ENCODE peak calls at places on chromosomes 1 and 21, in four cellular contexts. One of them, this sample, is unnamed. For H3K4me1, the result is how much of the 10 kb centered on the place peaks cover.

GRCh38 chr1:11307837-11308236 is 34.8 kb downstream of the UBIAD1 start:
- DNase-seq in thoracic aorta: no peak
- DNase-seq in CD4-positive, alpha-beta memory T cell: no peak
- DNase-seq in neural progenitor cell: no peak
- DNase-seq in this sample: no peak

GRCh38 chr1:59271861-59272260 is 25.0 kb upstream of the FGGY start:
- DNase-seq in thoracic aorta: no peak
- DNase-seq in CD4-positive, alpha-beta memory T cell: no peak
- DNase-seq in neural progenitor cell: no peak
- DNase-seq in this sample: no peak

GRCh38 chr1:225933072-225933471 is 7.9 kb downstream of the LEFTY2 start:
- DNase-seq in thoracic aorta: no peak
- DNase-seq in CD4-positive, alpha-beta memory T cell: no peak
- DNase-seq in neural progenitor cell: no peak
- DNase-seq in this sample: no peak

GRCh38 chr1:248805905-248806304 is 19.8 kb downstream of the SH3BP5L start:
- DNase-seq in thoracic aorta: no peak
- DNase-seq in CD4-positive, alpha-beta memory T cell: no peak
- DNase-seq in neural progenitor cell: no peak
- DNase-seq in this sample: no peak

GRCh38 chr1:47023268-47024137 is at the start of gene CYP4X1:
- DNase-seq in thoracic aorta: no peak
- DNase-seq in CD4-positive, alpha-beta memory T cell: no peak
- DNase-seq in neural progenitor cell: peak
- DNase-seq in this sample: no peak

GRCh38 chr1:2180297-2181245 is 14.0 kb downstream of the FAAP20 start:
- DNase-seq in thoracic aorta: no peak
- DNase-seq in CD4-positive, alpha-beta memory T cell: no peak
- DNase-seq in neural progenitor cell: no peak
- DNase-seq in this sample: no peak

GRCh38 chr1:60126733-60127132 is 53.2 kb upstream of the C1orf87 start:
- DNase-seq in thoracic aorta: no peak
- DNase-seq in CD4-positive, alpha-beta memory T cell: no peak
- DNase-seq in neural progenitor cell: peak
- DNase-seq in this sample: no peak

GRCh38 chr1:207316622-207317510 is 4.6 kb upstream of the CD55 start:
- DNase-seq in thoracic aorta: no peak
- DNase-seq in CD4-positive, alpha-beta memory T cell: no peak
- DNase-seq in neural progenitor cell: no peak
- DNase-seq in this sample: no peak

GRCh38 chr1:46812065-46812750 is 13.4 kb downstream of the CYP4B1 start:
- DNase-seq in thoracic aorta: no peak
- DNase-seq in CD4-positive, alpha-beta memory T cell: no peak
- DNase-seq in neural progenitor cell: no peak
- DNase-seq in this sample: no peak

GRCh38 chr1:213250041-213250440 is 199.0 kb downstream of the RPS6KC1 start:
- DNase-seq in thoracic aorta: no peak
- DNase-seq in CD4-positive, alpha-beta memory T cell: no peak
- DNase-seq in neural progenitor cell: no peak
- DNase-seq in this sample: no peak

GRCh38 chr21:32256873-32257620 is 21.8 kb downstream of the MIS18A start:
- DNase-seq in thoracic aorta: peak
- DNase-seq in CD4-positive, alpha-beta memory T cell: no peak
- DNase-seq in neural progenitor cell: no peak
- DNase-seq in this sample: no peak

GRCh38 chr1:23149110-23149509 is 19.5 kb downstream of the LUZP1 start:
- DNase-seq in thoracic aorta: no peak
- DNase-seq in CD4-positive, alpha-beta memory T cell: no peak
- DNase-seq in neural progenitor cell: no peak
- DNase-seq in this sample: no peak

GRCh38 chr1:155125511-155125945 is 2.1 kb upstream of the EFNA1 start:
- DNase-seq in thoracic aorta: no peak
- DNase-seq in CD4-positive, alpha-beta memory T cell: no peak
- DNase-seq in neural progenitor cell: peak
- DNase-seq in this sample: no peak

GRCh38 chr1:24954631-24955030 is 24.6 kb upstream of the RUNX3 start:
- DNase-seq in thoracic aorta: no peak
- DNase-seq in CD4-positive, alpha-beta memory T cell: no peak
- DNase-seq in neural progenitor cell: no peak
- DNase-seq in this sample: peak

GRCh38 chr21:30482130-30482529 is 2.0 kb upstream of the KRTAP19-1 start:
- DNase-seq in thoracic aorta: no peak
- DNase-seq in CD4-positive, alpha-beta memory T cell: no peak
- DNase-seq in neural progenitor cell: no peak
- DNase-seq in this sample: no peak

GRCh38 chr1:7929637-7930036 is 11.0 kb downstream of the TNFRSF9 start:
- DNase-seq in thoracic aorta: no peak
- DNase-seq in CD4-positive, alpha-beta memory T cell: peak
- DNase-seq in neural progenitor cell: no peak
- DNase-seq in this sample: no peak

GRCh38 chr1:163777205-163777604 is 455.5 kb downstream of the NUF2 start:
- DNase-seq in thoracic aorta: no peak
- DNase-seq in CD4-positive, alpha-beta memory T cell: no peak
- DNase-seq in neural progenitor cell: no peak
- DNase-seq in this sample: no peak

GRCh38 chr21:36385909-36386642 is 884 bp downstream of the CHAF1B start:
- DNase-seq in thoracic aorta: no peak
- DNase-seq in CD4-positive, alpha-beta memory T cell: no peak
- DNase-seq in neural progenitor cell: peak
- DNase-seq in this sample: no peak

GRCh38 chr1:156488566-156489165 is 11.9 kb downstream of the MEF2D start:
- DNase-seq in thoracic aorta: no peak
- DNase-seq in CD4-positive, alpha-beta memory T cell: no peak
- DNase-seq in neural progenitor cell: no peak
- DNase-seq in this sample: peak

GRCh38 chr1:74053407-74053806 is 144.6 kb downstream of the LRRIQ3 start:
- DNase-seq in thoracic aorta: no peak
- DNase-seq in CD4-positive, alpha-beta memory T cell: no peak
- DNase-seq in neural progenitor cell: no peak
- DNase-seq in this sample: no peak

GRCh38 chr1:150574260-150575071 is 4.9 kb downstream of the MCL1 start:
- DNase-seq in thoracic aorta: no peak
- DNase-seq in CD4-positive, alpha-beta memory T cell: peak
- DNase-seq in neural progenitor cell: no peak
- DNase-seq in this sample: no peak

GRCh38 chr1:109466440-109467300 is at the start of gene SYPL2:
- DNase-seq in thoracic aorta: no peak
- DNase-seq in CD4-positive, alpha-beta memory T cell: no peak
- DNase-seq in neural progenitor cell: peak
- DNase-seq in this sample: no peak

GRCh38 chr1:96562094-96562493 is 159.5 kb upstream of the PTBP2 start:
- DNase-seq in thoracic aorta: no peak
- DNase-seq in CD4-positive, alpha-beta memory T cell: no peak
- DNase-seq in neural progenitor cell: no peak
- DNase-seq in this sample: no peak

GRCh38 chr1:60034999-60035398 is 38.6 kb downstream of the C1orf87 start:
- DNase-seq in thoracic aorta: no peak
- DNase-seq in CD4-positive, alpha-beta memory T cell: no peak
- DNase-seq in neural progenitor cell: no peak
- DNase-seq in this sample: no peak

GRCh38 chr1:59738152-59738551 is 76.6 kb upstream of the HOOK1 start:
- DNase-seq in thoracic aorta: no peak
- DNase-seq in CD4-positive, alpha-beta memory T cell: no peak
- DNase-seq in neural progenitor cell: no peak
- DNase-seq in this sample: no peak

GRCh38 chr1:157162345-157162744 is 24.1 kb upstream of the ETV3 start:
- DNase-seq in thoracic aorta: no peak
- DNase-seq in CD4-positive, alpha-beta memory T cell: no peak
- DNase-seq in neural progenitor cell: no peak
- DNase-seq in this sample: no peak

GRCh38 chr21:45184869-45185268 is 102.8 kb downstream of the POFUT2 start:
- DNase-seq in thoracic aorta: no peak
- DNase-seq in CD4-positive, alpha-beta memory T cell: no peak
- DNase-seq in neural progenitor cell: no peak
- DNase-seq in this sample: no peak

GRCh38 chr1:234906654-234907053 is 222.0 kb downstream of the TOMM20 start:
- DNase-seq in thoracic aorta: no peak
- DNase-seq in CD4-positive, alpha-beta memory T cell: no peak
- DNase-seq in neural progenitor cell: no peak
- DNase-seq in this sample: no peak

GRCh38 chr1:220060876-220061275 is 14.6 kb upstream of the EPRS1 start:
- DNase-seq in thoracic aorta: no peak
- DNase-seq in CD4-positive, alpha-beta memory T cell: no peak
- DNase-seq in neural progenitor cell: no peak
- DNase-seq in this sample: no peak

GRCh38 chr1:230867119-230867902 is 1.0 kb downstream of the C1orf198 start:
- DNase-seq in thoracic aorta: no peak
- DNase-seq in CD4-positive, alpha-beta memory T cell: peak
- DNase-seq in neural progenitor cell: no peak
- DNase-seq in this sample: no peak

GRCh38 chr1:35029756-35030155 is 2.0 kb downstream of the ZMYM6 start:
- DNase-seq in thoracic aorta: no peak
- DNase-seq in CD4-positive, alpha-beta memory T cell: no peak
- DNase-seq in neural progenitor cell: no peak
- DNase-seq in this sample: no peak

GRCh38 chr21:42424848-42425602 is 21.3 kb downstream of the UBASH3A start:
- DNase-seq in thoracic aorta: no peak
- DNase-seq in CD4-positive, alpha-beta memory T cell: peak
- DNase-seq in neural progenitor cell: no peak
- DNase-seq in this sample: peak

GRCh38 chr1:201649776-201650607 is 111.1 kb downstream of the NAV1 start:
- DNase-seq in thoracic aorta: peak
- DNase-seq in CD4-positive, alpha-beta memory T cell: no peak
- DNase-seq in neural progenitor cell: peak
- DNase-seq in this sample: no peak

GRCh38 chr1:171995573-171995972 is 154.3 kb downstream of the DNM3 start:
- DNase-seq in thoracic aorta: no peak
- DNase-seq in CD4-positive, alpha-beta memory T cell: no peak
- DNase-seq in neural progenitor cell: no peak
- DNase-seq in this sample: no peak

GRCh38 chr1:8705104-8705503 is 112.3 kb downstream of the RERE start:
- DNase-seq in thoracic aorta: no peak
- DNase-seq in CD4-positive, alpha-beta memory T cell: no peak
- DNase-seq in neural progenitor cell: no peak
- DNase-seq in this sample: no peak

GRCh38 chr1:227949954-227950734 is 2.4 kb upstream of the WNT9A start:
- DNase-seq in thoracic aorta: no peak
- DNase-seq in CD4-positive, alpha-beta memory T cell: no peak
- DNase-seq in neural progenitor cell: no peak
- DNase-seq in this sample: no peak

GRCh38 chr1:52825868-52826267 is 16.7 kb upstream of the ZYG11A start:
- DNase-seq in thoracic aorta: no peak
- DNase-seq in CD4-positive, alpha-beta memory T cell: no peak
- DNase-seq in neural progenitor cell: no peak
- DNase-seq in this sample: no peak

GRCh38 chr21:33640697-33641338 is 723 bp downstream of the CRYZL1 start:
- DNase-seq in thoracic aorta: no peak
- DNase-seq in CD4-positive, alpha-beta memory T cell: no peak
- DNase-seq in neural progenitor cell: peak
- DNase-seq in this sample: no peak

GRCh38 chr1:119742193-119742592 is 26.5 kb downstream of the HMGCS2 start:
- DNase-seq in thoracic aorta: no peak
- DNase-seq in CD4-positive, alpha-beta memory T cell: no peak
- DNase-seq in neural progenitor cell: no peak
- DNase-seq in this sample: no peak

GRCh38 chr1:194114288-194114687 is 927.9 kb upstream of the B3GALT2 start:
- DNase-seq in thoracic aorta: no peak
- DNase-seq in CD4-positive, alpha-beta memory T cell: no peak
- DNase-seq in neural progenitor cell: no peak
- DNase-seq in this sample: no peak
- H3K27ac ChIP-seq in thoracic aorta: no peak
- H3K27ac ChIP-seq in CD4-positive, alpha-beta memory T cell: no peak
- H3K27ac ChIP-seq in neural progenitor cell: no peak
- H3K27ac ChIP-seq in this sample: no peak

GRCh38 chr1:28755701-28756100 is 19.0 kb downstream of the YTHDF2 start:
- DNase-seq in thoracic aorta: no peak
- DNase-seq in CD4-positive, alpha-beta memory T cell: no peak
- DNase-seq in neural progenitor cell: no peak
- DNase-seq in this sample: no peak
- H3K4me1 ChIP-seq in thoracic aorta: half or more
- H3K4me1 ChIP-seq in CD4-positive, alpha-beta memory T cell: half or more
- H3K4me1 ChIP-seq in neural progenitor cell: under half
- H3K4me1 ChIP-seq in this sample: half or more

DNA sequence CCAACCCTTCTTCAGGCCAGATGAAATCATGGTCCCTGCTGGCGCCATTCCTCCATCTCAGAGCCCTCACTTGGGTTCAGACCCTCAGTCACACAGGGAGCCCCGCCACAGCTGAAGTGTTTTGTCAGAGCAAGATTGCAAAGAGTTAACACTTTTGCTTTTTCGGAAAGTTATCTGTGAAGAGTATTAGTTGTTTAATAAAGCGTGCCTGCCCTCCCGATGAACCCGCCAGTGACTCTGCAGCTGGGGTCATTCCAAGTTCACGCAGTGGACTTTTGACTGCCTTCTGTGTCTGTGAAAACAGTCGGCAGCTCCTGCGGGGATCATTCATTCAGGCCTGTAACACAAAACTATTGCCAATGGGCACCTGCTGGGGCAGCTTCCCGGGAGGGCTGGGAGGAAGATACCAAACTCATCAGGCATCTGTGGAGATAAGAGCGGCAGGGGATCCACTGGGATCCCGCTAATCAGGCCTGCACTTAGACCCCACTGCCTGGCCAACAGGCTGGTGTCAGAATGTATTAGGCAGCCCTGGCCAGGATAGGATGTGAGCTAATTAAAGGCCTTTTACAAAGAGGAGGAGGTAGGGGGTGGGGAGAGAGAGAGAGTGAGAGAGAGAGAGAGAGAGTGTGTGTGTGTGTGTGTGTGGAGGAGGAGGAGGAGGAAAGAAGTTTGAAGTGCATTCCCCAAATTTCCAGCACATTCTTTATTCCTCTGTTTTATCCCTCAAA is 184.5 kb downstream of the DHRS3 start:
- DNase-seq in thoracic aorta: no peak
- DNase-seq in CD4-positive, alpha-beta memory T cell: peak
- DNase-seq in neural progenitor cell: peak
- DNase-seq in this sample: no peak
- H3K27ac ChIP-seq in thoracic aorta: peak
- H3K27ac ChIP-seq in CD4-positive, alpha-beta memory T cell: no peak
- H3K27ac ChIP-seq in neural progenitor cell: no peak
- H3K27ac ChIP-seq in this sample: peak

GRCh38 chr1:16241116-16241763 is 4.3 kb upstream of the CPLANE2 start:
- DNase-seq in thoracic aorta: no peak
- DNase-seq in CD4-positive, alpha-beta memory T cell: no peak
- DNase-seq in neural progenitor cell: no peak
- DNase-seq in this sample: no peak
- H3K4me1 ChIP-seq in thoracic aorta: under half
- H3K4me1 ChIP-seq in CD4-positive, alpha-beta memory T cell: under half
- H3K4me1 ChIP-seq in neural progenitor cell: under half
- H3K4me1 ChIP-seq in this sample: under half

GRCh38 chr1:37814257-37814656 is 6.2 kb upstream of the YRDC start:
- DNase-seq in thoracic aorta: no peak
- DNase-seq in CD4-positive, alpha-beta memory T cell: no peak
- DNase-seq in neural progenitor cell: no peak
- DNase-seq in this sample: no peak

GRCh38 chr1:37822942-37823865 is 15.2 kb upstream of the YRDC start:
- DNase-seq in thoracic aorta: no peak
- DNase-seq in CD4-positive, alpha-beta memory T cell: no peak
- DNase-seq in neural progenitor cell: no peak
- DNase-seq in this sample: no peak

DNA sequence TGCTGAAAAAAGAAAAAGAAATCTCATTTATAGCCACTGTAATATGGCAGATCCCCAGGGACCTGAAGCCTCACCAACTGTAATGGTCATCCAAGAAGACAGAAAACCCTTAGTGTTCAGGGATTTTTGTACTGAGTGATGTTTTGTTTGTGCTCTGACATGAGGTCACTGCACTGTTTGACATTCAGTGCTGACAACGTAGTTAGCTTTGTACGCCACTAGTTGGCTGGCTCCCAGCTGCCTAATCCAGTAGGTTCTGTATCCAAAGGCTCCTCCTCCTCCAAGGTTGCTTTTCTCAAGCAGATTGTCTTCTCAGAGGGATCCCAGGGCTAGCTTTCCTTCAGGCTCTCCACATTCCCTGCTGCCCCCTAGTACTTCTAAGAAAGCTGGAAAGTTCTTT is 9.5 kb upstream of the YRDC start:
- DNase-seq in thoracic aorta: no peak
- DNase-seq in CD4-positive, alpha-beta memory T cell: no peak
- DNase-seq in neural progenitor cell: peak
- DNase-seq in this sample: no peak
- H3K27ac ChIP-seq in thoracic aorta: no peak
- H3K27ac ChIP-seq in CD4-positive, alpha-beta memory T cell: no peak
- H3K27ac ChIP-seq in neural progenitor cell: peak
- H3K27ac ChIP-seq in this sample: no peak